ENCODE peak calls at places on chromosomes 7 and 10, in eight cellular contexts. J, D, U, I, P, W, Z and N are unnamed samples.

GRCh38 chr7:25029075-25029474 is 49.1 kb upstream of the OSBPL3 start:
- DNase-seq in D (no peak), J (no peak), Z (no peak), U (no peak), W (no peak), P (no peak), I (no peak), N (no peak)

GRCh38 chr10:17910144-17910789 is 41.5 kb upstream of the SLC39A12 start:
- DNase-seq in P (no peak), U (no peak), J (no peak), Z (no peak), I (peak; percentile 55), W (no peak), D (no peak), N (peak; percentile 53)

GRCh38 chr7:138097064-138097741 is 20.9 kb downstream of the AKR1D1 start:
- DNase-seq in I (peak; percentile 41), Z (no peak), P (no peak), D (no peak), W (no peak), U (no peak), J (no peak), N (peak; percentile 75)

GRCh38 chr7:75595766-75596165 is 103.6 kb downstream of the SPDYE5 start:
- DNase-seq in W (no peak), P (no peak), Z (no peak), I (no peak), J (no peak), D (no peak), U (no peak), N (no peak)

GRCh38 chr7:130803127-130803526 is 69.1 kb upstream of the KLF14 start:
- DNase-seq in J (no peak), P (no peak), U (no peak), D (no peak), I (no peak), Z (no peak), W (no peak), N (no peak)

GRCh38 chr10:126373137-126373536 is 15.1 kb downstream of the ADAM12 start:
- DNase-seq in P (no peak), D (no peak), W (no peak), J (no peak), I (no peak), Z (no peak), U (no peak), N (no peak)

GRCh38 chr7:119761776-119762175 is 511.2 kb upstream of the KCND2 start:
- DNase-seq in D (no peak), P (no peak), I (no peak), Z (no peak), J (no peak), W (no peak), U (no peak), N (no peak)

GRCh38 chr7:140069298-140069949 is 6.7 kb upstream of the PARP12 start:
- DNase-seq in W (no peak), U (no peak), J (no peak), I (no peak), P (no peak), D (no peak), Z (no peak), N (no peak)

GRCh38 chr7:151845412-151846205 is 31.3 kb downstream of the PRKAG2 start:
- DNase-seq in P (no peak), I (no peak), Z (no peak), U (no peak), D (no peak), J (no peak), W (no peak), N (no peak)

GRCh38 chr7:1700086-1700485 is 30.0 kb downstream of the ELFN1 start:
- DNase-seq in I (no peak), J (no peak), Z (no peak), W (no peak), D (no peak), U (no peak), P (no peak), N (no peak)

GRCh38 chr10:28984431-28984830 is 304.4 kb upstream of the LYZL1 start:
- DNase-seq in U (no peak), D (no peak), Z (no peak), P (no peak), W (peak; percentile 45), I (peak; percentile 84), J (no peak), N (peak; percentile 20)

GRCh38 chr10:38003588-38003987 is 6.9 kb upstream of the ZNF33A start:
- DNase-seq in U (no peak), I (no peak), P (no peak), J (no peak), W (no peak), D (no peak), Z (no peak), N (no peak)

GRCh38 chr10:10722422-10722821 is 295.2 kb upstream of the CELF2 start:
- DNase-seq in U (no peak), J (no peak), D (no peak), Z (no peak), W (no peak), I (no peak), P (no peak), N (no peak)

GRCh38 chr7:126840869-126841268 is 411.9 kb downstream of the GRM8 start:
- DNase-seq in W (no peak), I (no peak), J (no peak), P (no peak), Z (no peak), D (no peak), U (no peak), N (no peak)

GRCh38 chr7:8363407-8364015 is 69.9 kb upstream of the NXPH1 start:
- DNase-seq in J (no peak), P (no peak), D (no peak), Z (no peak), W (no peak), U (no peak), I (no peak), N (no peak)

GRCh38 chr10:119522747-119523426 is 19.6 kb downstream of the RGS10 start:
- DNase-seq in U (no peak), J (no peak), W (no peak), I (no peak), Z (no peak), P (no peak), D (no peak), N (no peak)

GRCh38 chr7:101922631-101923275 is 105.3 kb downstream of the CUX1 start:
- DNase-seq in W (no peak), Z (no peak), I (no peak), P (no peak), J (no peak), D (no peak), U (no peak), N (no peak)

GRCh38 chr10:113059001-113059780 is 109.1 kb downstream of the TCF7L2 start:
- DNase-seq in J (no peak), D (no peak), I (peak; percentile 75), P (no peak), Z (no peak), U (no peak), W (no peak), N (no peak)

GRCh38 chr10:18683427-18683826 is 24.2 kb downstream of the ARL5B start:
- DNase-seq in W (no peak), Z (no peak), J (no peak), I (peak; percentile 15), U (no peak), P (no peak), D (no peak), N (no peak)

GRCh38 chr10:26269754-26270153 is 53.2 kb downstream of the GAD2 start:
- DNase-seq in W (no peak), Z (no peak), D (no peak), J (no peak), U (no peak), P (no peak), I (no peak), N (peak; percentile 63)

GRCh38 chr10:29915116-29915785 is 144.1 kb downstream of the JCAD start:
- DNase-seq in J (no peak), P (no peak), I (peak; percentile 13), W (no peak), D (no peak), U (no peak), Z (no peak), N (no peak)

GRCh38 chr7:11636274-11636673 is 195.7 kb downstream of the THSD7A start:
- DNase-seq in I (no peak), J (no peak), W (no peak), P (no peak), Z (no peak), U (no peak), D (no peak), N (no peak)

GRCh38 chr10:131418686-131419085 is 107.2 kb upstream of the TCERG1L start:
- DNase-seq in Z (no peak), I (no peak), D (no peak), U (no peak), J (no peak), P (no peak), W (no peak), N (no peak)

GRCh38 chr7:95213809-95214492 is 110.4 kb downstream of the PON1 start:
- DNase-seq in D (no peak), J (peak; percentile 5), I (no peak), P (no peak), Z (no peak), W (no peak), U (no peak), N (no peak)

GRCh38 chr7:100867040-100867795 is at the start of gene TRIP6:
- DNase-seq in W (no peak), U (peak; percentile 65), I (peak; percentile 92), J (peak; percentile 58), P (peak; percentile 49), D (no peak), Z (no peak), N (peak; percentile 68)

GRCh38 chr10:43399911-43400310 is 9.1 kb downstream of the HNRNPF start:
- DNase-seq in P (no peak), J (no peak), U (no peak), W (no peak), Z (no peak), I (no peak), D (no peak), N (no peak)

GRCh38 chr7:142477079-142477651 is 219.3 kb upstream of the PRSS58 start:
- DNase-seq in J (no peak), Z (no peak), W (no peak), D (no peak), I (no peak), P (no peak), U (no peak), N (no peak)

GRCh38 chr7:44194069-44194468 is 4.8 kb upstream of the GCK start:
- DNase-seq in I (peak; percentile 29), P (peak; percentile 12), J (no peak), D (no peak), W (no peak), U (peak; percentile 45), Z (no peak), N (no peak)

GRCh38 chr7:122014697-122015096 is 129.4 kb downstream of the AASS start:
- DNase-seq in I (peak; percentile 5), P (no peak), Z (no peak), W (no peak), J (no peak), U (no peak), D (no peak), N (peak; percentile 30)

GRCh38 chr7:81285142-81285871 is 366.5 kb upstream of the SEMA3C start:
- DNase-seq in J (no peak), D (no peak), P (no peak), Z (no peak), U (no peak), I (peak; percentile 76), W (no peak), N (peak; percentile 44)

GRCh38 chr7:94632338-94633024 is 23.5 kb downstream of the SGCE start:
- DNase-seq in D (no peak), I (peak; percentile 54), W (no peak), U (no peak), J (no peak), Z (no peak), P (no peak), N (no peak)